ENCODE peak calls at places on chromosomes 5 and 9, in nine cellular contexts. One of them, this sample, is unnamed.

GRCh38 chr9:117414220-117414905 is 494 bp downstream of the ASTN2 start:
- DNase-seq in bronchial epithelial cell: no peak
- DNase-seq in esophagus squamous epithelium: no peak
- DNase-seq in upper lobe of right lung: peak
- DNase-seq in B cell: peak
- DNase-seq in CD4-positive, alpha-beta T cell: no peak
- DNase-seq in AG10803: peak
- DNase-seq in A549: no peak
- DNase-seq in Caco-2: no peak
- DNase-seq in this sample: peak

GRCh38 chr5:132475531-132475930 is 15.0 kb downstream of the IRF1 start:
- DNase-seq in B cell: no peak
- DNase-seq in A549: no peak
- DNase-seq in Caco-2: no peak
- DNase-seq in esophagus squamous epithelium: no peak
- DNase-seq in CD4-positive, alpha-beta T cell: no peak
- DNase-seq in bronchial epithelial cell: no peak
- DNase-seq in AG10803: no peak
- DNase-seq in upper lobe of right lung: peak
- DNase-seq in this sample: no peak

GRCh38 chr5:66285343-66285942 is 141.3 kb downstream of the SREK1 start:
- DNase-seq in bronchial epithelial cell: no peak
- DNase-seq in CD4-positive, alpha-beta T cell: no peak
- DNase-seq in Caco-2: no peak
- DNase-seq in A549: no peak
- DNase-seq in upper lobe of right lung: no peak
- DNase-seq in AG10803: no peak
- DNase-seq in B cell: no peak
- DNase-seq in esophagus squamous epithelium: no peak
- DNase-seq in this sample: no peak

GRCh38 chr9:121445986-121446385 is 53.7 kb downstream of the GGTA1 start:
- DNase-seq in CD4-positive, alpha-beta T cell: no peak
- DNase-seq in upper lobe of right lung: no peak
- DNase-seq in bronchial epithelial cell: no peak
- DNase-seq in AG10803: no peak
- DNase-seq in esophagus squamous epithelium: no peak
- DNase-seq in Caco-2: no peak
- DNase-seq in A549: no peak
- DNase-seq in B cell: no peak
- DNase-seq in this sample: no peak

GRCh38 chr5:136062563-136063274 is 33.9 kb downstream of the TGFBI start:
- DNase-seq in Caco-2: peak
- DNase-seq in AG10803: peak
- DNase-seq in CD4-positive, alpha-beta T cell: no peak
- DNase-seq in esophagus squamous epithelium: no peak
- DNase-seq in A549: no peak
- DNase-seq in B cell: no peak
- DNase-seq in upper lobe of right lung: no peak
- DNase-seq in bronchial epithelial cell: peak
- DNase-seq in this sample: peak

GRCh38 chr5:91072891-91073290 is 310.2 kb downstream of the ARRDC3 start:
- DNase-seq in AG10803: peak
- DNase-seq in A549: no peak
- DNase-seq in CD4-positive, alpha-beta T cell: no peak
- DNase-seq in esophagus squamous epithelium: no peak
- DNase-seq in Caco-2: no peak
- DNase-seq in upper lobe of right lung: no peak
- DNase-seq in B cell: no peak
- DNase-seq in bronchial epithelial cell: peak
- DNase-seq in this sample: peak

GRCh38 chr5:155512302-155512701 is 498.7 kb downstream of the KIF4B start:
- DNase-seq in esophagus squamous epithelium: no peak
- DNase-seq in AG10803: no peak
- DNase-seq in CD4-positive, alpha-beta T cell: no peak
- DNase-seq in upper lobe of right lung: no peak
- DNase-seq in Caco-2: no peak
- DNase-seq in B cell: no peak
- DNase-seq in A549: no peak
- DNase-seq in bronchial epithelial cell: no peak
- DNase-seq in this sample: no peak

GRCh38 chr9:90433398-90433890 is 209.2 kb downstream of the DIRAS2 start:
- DNase-seq in upper lobe of right lung: peak
- DNase-seq in B cell: no peak
- DNase-seq in A549: peak
- DNase-seq in Caco-2: peak
- DNase-seq in esophagus squamous epithelium: no peak
- DNase-seq in bronchial epithelial cell: peak
- DNase-seq in AG10803: peak
- DNase-seq in CD4-positive, alpha-beta T cell: no peak
- DNase-seq in this sample: peak

GRCh38 chr5:150440948-150441812 is 8.4 kb downstream of the RPS14 start:
- DNase-seq in Caco-2: no peak
- DNase-seq in B cell: no peak
- DNase-seq in upper lobe of right lung: no peak
- DNase-seq in AG10803: no peak
- DNase-seq in esophagus squamous epithelium: no peak
- DNase-seq in bronchial epithelial cell: no peak
- DNase-seq in CD4-positive, alpha-beta T cell: no peak
- DNase-seq in A549: no peak
- DNase-seq in this sample: no peak

GRCh38 chr5:109718216-109718615 is 28.5 kb downstream of the MAN2A1 start:
- DNase-seq in Caco-2: no peak
- DNase-seq in B cell: no peak
- DNase-seq in bronchial epithelial cell: peak
- DNase-seq in CD4-positive, alpha-beta T cell: no peak
- DNase-seq in AG10803: no peak
- DNase-seq in upper lobe of right lung: no peak
- DNase-seq in A549: no peak
- DNase-seq in esophagus squamous epithelium: no peak
- DNase-seq in this sample: no peak

GRCh38 chr9:115522928-115523327 is 405.0 kb upstream of the TNC start:
- DNase-seq in bronchial epithelial cell: no peak
- DNase-seq in upper lobe of right lung: no peak
- DNase-seq in A549: no peak
- DNase-seq in Caco-2: no peak
- DNase-seq in AG10803: no peak
- DNase-seq in CD4-positive, alpha-beta T cell: no peak
- DNase-seq in esophagus squamous epithelium: no peak
- DNase-seq in B cell: no peak
- DNase-seq in this sample: no peak

GRCh38 chr9:88646539-88646938 is 111.6 kb downstream of the NXNL2 start:
- DNase-seq in B cell: no peak
- DNase-seq in bronchial epithelial cell: no peak
- DNase-seq in CD4-positive, alpha-beta T cell: no peak
- DNase-seq in esophagus squamous epithelium: no peak
- DNase-seq in Caco-2: no peak
- DNase-seq in A549: no peak
- DNase-seq in AG10803: no peak
- DNase-seq in upper lobe of right lung: no peak
- DNase-seq in this sample: no peak

GRCh38 chr5:174283176-174283575 is 237.7 kb downstream of the NSG2 start:
- DNase-seq in esophagus squamous epithelium: no peak
- DNase-seq in upper lobe of right lung: no peak
- DNase-seq in AG10803: no peak
- DNase-seq in CD4-positive, alpha-beta T cell: no peak
- DNase-seq in bronchial epithelial cell: no peak
- DNase-seq in Caco-2: no peak
- DNase-seq in B cell: no peak
- DNase-seq in A549: no peak
- DNase-seq in this sample: no peak

GRCh38 chr5:134911285-134912215 is 6.6 kb downstream of the PCBD2 start:
- DNase-seq in A549: no peak
- DNase-seq in esophagus squamous epithelium: no peak
- DNase-seq in Caco-2: no peak
- DNase-seq in bronchial epithelial cell: peak
- DNase-seq in CD4-positive, alpha-beta T cell: no peak
- DNase-seq in upper lobe of right lung: no peak
- DNase-seq in AG10803: peak
- DNase-seq in B cell: no peak
- DNase-seq in this sample: no peak

GRCh38 chr9:120711354-120711753 is 2.9 kb downstream of the MEGF9 start:
- DNase-seq in AG10803: no peak
- DNase-seq in CD4-positive, alpha-beta T cell: no peak
- DNase-seq in upper lobe of right lung: no peak
- DNase-seq in B cell: no peak
- DNase-seq in esophagus squamous epithelium: no peak
- DNase-seq in A549: peak
- DNase-seq in Caco-2: no peak
- DNase-seq in bronchial epithelial cell: no peak
- DNase-seq in this sample: no peak

GRCh38 chr5:100803391-100803790 is 99.7 kb downstream of the ST8SIA4 start:
- DNase-seq in Caco-2: no peak
- DNase-seq in AG10803: peak
- DNase-seq in A549: no peak
- DNase-seq in esophagus squamous epithelium: no peak
- DNase-seq in upper lobe of right lung: no peak
- DNase-seq in B cell: no peak
- DNase-seq in CD4-positive, alpha-beta T cell: no peak
- DNase-seq in bronchial epithelial cell: no peak
- DNase-seq in this sample: peak

DNA sequence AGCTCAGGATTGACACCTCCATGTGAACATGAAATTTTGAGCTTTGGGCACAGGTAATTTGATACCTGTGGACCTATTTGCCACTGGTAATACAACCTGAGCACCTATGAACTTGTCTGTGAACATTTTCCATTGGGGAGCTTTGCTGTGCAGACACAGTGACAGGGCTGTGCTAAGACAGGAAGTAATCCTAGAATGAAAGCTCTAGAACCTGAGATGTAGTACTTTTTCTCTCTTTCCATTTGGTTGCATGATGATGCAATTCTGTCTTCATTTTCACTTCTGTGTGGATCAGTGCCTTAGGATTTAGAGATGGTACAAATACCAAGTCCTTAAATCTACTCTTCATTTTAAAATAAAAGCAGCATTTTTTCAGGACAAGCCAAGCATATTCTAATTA is 216.9 kb downstream of the NR3C1 start:
- DNase-seq in A549: no peak
- DNase-seq in esophagus squamous epithelium: no peak
- DNase-seq in B cell: no peak
- DNase-seq in AG10803: no peak
- DNase-seq in Caco-2: no peak
- DNase-seq in bronchial epithelial cell: no peak
- DNase-seq in CD4-positive, alpha-beta T cell: no peak
- DNase-seq in upper lobe of right lung: no peak
- DNase-seq in this sample: no peak
- TF ChIP-seq CTCF in A549: no peak
- TF ChIP-seq CTCF in esophagus squamous epithelium: no peak
- TF ChIP-seq CTCF in B cell: no peak
- TF ChIP-seq CTCF in AG10803: no peak
- TF ChIP-seq CTCF in Caco-2: no peak
- TF ChIP-seq CTCF in bronchial epithelial cell: no peak
- TF ChIP-seq CTCF in CD4-positive, alpha-beta T cell: no peak
- TF ChIP-seq CTCF in upper lobe of right lung: no peak
- TF ChIP-seq CTCF in this sample: no peak

GRCh38 chr5:75438722-75439121 is 72.7 kb downstream of the CERT1 start:
- DNase-seq in AG10803: no peak
- DNase-seq in esophagus squamous epithelium: no peak
- DNase-seq in A549: no peak
- DNase-seq in CD4-positive, alpha-beta T cell: no peak
- DNase-seq in upper lobe of right lung: no peak
- DNase-seq in B cell: no peak
- DNase-seq in bronchial epithelial cell: peak
- DNase-seq in Caco-2: no peak
- DNase-seq in this sample: no peak
- TF ChIP-seq CTCF in AG10803: no peak
- TF ChIP-seq CTCF in esophagus squamous epithelium: no peak
- TF ChIP-seq CTCF in A549: no peak
- TF ChIP-seq CTCF in CD4-positive, alpha-beta T cell: no peak
- TF ChIP-seq CTCF in upper lobe of right lung: no peak
- TF ChIP-seq CTCF in B cell: no peak
- TF ChIP-seq CTCF in bronchial epithelial cell: peak
- TF ChIP-seq CTCF in Caco-2: no peak
- TF ChIP-seq CTCF in this sample: no peak

DNA sequence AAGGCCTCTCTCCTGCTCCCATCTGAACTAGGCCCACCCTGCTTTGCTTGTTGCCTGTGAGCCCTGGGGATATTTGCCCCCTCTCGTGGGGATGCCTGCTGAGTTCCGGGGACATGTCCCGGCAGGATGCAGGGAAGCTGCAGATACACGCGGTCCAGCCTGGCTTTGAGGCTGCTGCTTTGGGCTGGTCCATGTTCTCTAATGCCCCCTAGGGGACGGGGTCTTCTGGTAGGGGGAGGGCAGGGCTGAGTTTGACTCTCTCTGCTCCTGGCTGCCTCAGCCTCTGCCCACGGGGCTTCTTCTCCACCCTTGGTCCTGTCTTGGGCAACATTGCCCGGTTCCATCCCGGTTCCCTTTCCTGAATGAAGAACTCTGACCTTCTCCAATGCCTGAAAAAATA is 84.9 kb upstream of the ASS1 start:
- DNase-seq in esophagus squamous epithelium: no peak
- DNase-seq in AG10803: no peak
- DNase-seq in CD4-positive, alpha-beta T cell: no peak
- DNase-seq in bronchial epithelial cell: no peak
- DNase-seq in Caco-2: no peak
- DNase-seq in A549: no peak
- DNase-seq in B cell: no peak
- DNase-seq in upper lobe of right lung: no peak
- DNase-seq in this sample: no peak
- TF ChIP-seq CTCF in esophagus squamous epithelium: no peak
- TF ChIP-seq CTCF in AG10803: no peak
- TF ChIP-seq CTCF in CD4-positive, alpha-beta T cell: no peak
- TF ChIP-seq CTCF in bronchial epithelial cell: no peak
- TF ChIP-seq CTCF in Caco-2: no peak
- TF ChIP-seq CTCF in A549: no peak
- TF ChIP-seq CTCF in B cell: no peak
- TF ChIP-seq CTCF in upper lobe of right lung: no peak
- TF ChIP-seq CTCF in this sample: no peak

GRCh38 chr5:75677607-75678006 is 39.6 kb downstream of the POC5 start:
- DNase-seq in CD4-positive, alpha-beta T cell: no peak
- DNase-seq in B cell: no peak
- DNase-seq in upper lobe of right lung: no peak
- DNase-seq in bronchial epithelial cell: no peak
- DNase-seq in AG10803: no peak
- DNase-seq in Caco-2: no peak
- DNase-seq in esophagus squamous epithelium: no peak
- DNase-seq in A549: no peak
- DNase-seq in this sample: peak

GRCh38 chr5:75678155-75678554 is 39.1 kb downstream of the POC5 start:
- DNase-seq in bronchial epithelial cell: no peak
- DNase-seq in upper lobe of right lung: no peak
- DNase-seq in AG10803: no peak
- DNase-seq in B cell: no peak
- DNase-seq in esophagus squamous epithelium: no peak
- DNase-seq in Caco-2: no peak
- DNase-seq in CD4-positive, alpha-beta T cell: no peak
- DNase-seq in A549: no peak
- DNase-seq in this sample: no peak

GRCh38 chr5:75686480-75686879 is 30.8 kb downstream of the POC5 start:
- DNase-seq in CD4-positive, alpha-beta T cell: no peak
- DNase-seq in AG10803: no peak
- DNase-seq in A549: no peak
- DNase-seq in B cell: no peak
- DNase-seq in esophagus squamous epithelium: no peak
- DNase-seq in bronchial epithelial cell: no peak
- DNase-seq in Caco-2: no peak
- DNase-seq in upper lobe of right lung: no peak
- DNase-seq in this sample: no peak

GRCh38 chr5:75685141-75685540 is 32.1 kb downstream of the POC5 start:
- DNase-seq in Caco-2: no peak
- DNase-seq in B cell: no peak
- DNase-seq in A549: no peak
- DNase-seq in upper lobe of right lung: no peak
- DNase-seq in AG10803: no peak
- DNase-seq in esophagus squamous epithelium: no peak
- DNase-seq in CD4-positive, alpha-beta T cell: no peak
- DNase-seq in bronchial epithelial cell: no peak
- DNase-seq in this sample: no peak

GRCh38 chr5:75681125-75681830 is 36.0 kb downstream of the POC5 start:
- DNase-seq in CD4-positive, alpha-beta T cell: no peak
- DNase-seq in A549: peak
- DNase-seq in Caco-2: no peak
- DNase-seq in AG10803: peak
- DNase-seq in bronchial epithelial cell: peak
- DNase-seq in esophagus squamous epithelium: no peak
- DNase-seq in B cell: peak
- DNase-seq in upper lobe of right lung: no peak
- DNase-seq in this sample: peak
- TF ChIP-seq CTCF in CD4-positive, alpha-beta T cell: peak
- TF ChIP-seq CTCF in A549: peak
- TF ChIP-seq CTCF in Caco-2: peak
- TF ChIP-seq CTCF in AG10803: peak
- TF ChIP-seq CTCF in bronchial epithelial cell: peak
- TF ChIP-seq CTCF in esophagus squamous epithelium: peak
- TF ChIP-seq CTCF in B cell: peak
- TF ChIP-seq CTCF in upper lobe of right lung: peak
- TF ChIP-seq CTCF in this sample: peak

This sample was measured in fibroblast of pulmonary artery.